ENCODE peak calls at places on chromosomes 1 and 21, in seven cellular contexts. I, H, B, C, Y, F and O are unnamed samples.
A peak's percentile ranks its signal among the peaks of the same experiment; 100 is the strongest.

GRCh38 chr1:205325334-205325884 is 3.9 kb upstream of the NUAK2 start:
- DNase-seq in I (no peak), H (no peak), B (peak; percentile 64), C (no peak), Y (peak; percentile 17), F (peak; percentile 96), O (peak; percentile 66)

GRCh38 chr1:248873409-248873992 is 14.6 kb upstream of the ZNF692 start:
- DNase-seq in I (peak; percentile 90), H (peak; percentile 97), B (no peak), C (peak; percentile 96), Y (peak; percentile 80), F (peak; percentile 99), O (peak; percentile 94)

GRCh38 chr1:119326251-119326650 is 42.3 kb upstream of the HAO2 start:
- DNase-seq in I (no peak), H (no peak), B (no peak), C (no peak), Y (no peak), F (no peak), O (no peak)

GRCh38 chr1:1298861-1299685 is 8.7 kb downstream of the ACAP3 start:
- DNase-seq in I (no peak), H (no peak), B (no peak), C (no peak), Y (peak; percentile 46), F (no peak), O (no peak)

GRCh38 chr1:40722622-40723021 is 31.1 kb downstream of the NFYC start:
- DNase-seq in I (no peak), H (no peak), B (no peak), C (no peak), Y (no peak), F (no peak), O (no peak)

GRCh38 chr21:45859762-45860357 is 121.7 kb upstream of the COL6A1 start:
- DNase-seq in I (no peak), H (no peak), B (no peak), C (peak; percentile 41), Y (no peak), F (no peak), O (no peak)

GRCh38 chr21:36915014-36915700 is 51.3 kb downstream of the HLCS start:
- DNase-seq in I (no peak), H (no peak), B (no peak), C (no peak), Y (no peak), F (no peak), O (no peak)

GRCh38 chr1:177825276-177825903 is 144.5 kb downstream of the SEC16B start:
- DNase-seq in I (no peak), H (no peak), B (no peak), C (no peak), Y (no peak), F (no peak), O (no peak)

GRCh38 chr1:88009916-88010315 is 674.2 kb upstream of the PKN2 start:
- DNase-seq in I (no peak), H (no peak), B (no peak), C (no peak), Y (no peak), F (no peak), O (no peak)

GRCh38 chr1:58911841-58912553 is 128.2 kb upstream of the JUN start:
- DNase-seq in I (no peak), H (no peak), B (no peak), C (no peak), Y (no peak), F (no peak), O (peak; percentile 35)

GRCh38 chr1:24438423-24438901 is 22.9 kb downstream of the NIPAL3 start:
- DNase-seq in I (peak; percentile 68), H (no peak), B (no peak), C (no peak), Y (no peak), F (no peak), O (no peak)

GRCh38 chr1:147492207-147492606 is 49.1 kb upstream of the BCL9 start:
- DNase-seq in I (no peak), H (no peak), B (no peak), C (no peak), Y (no peak), F (no peak), O (peak; percentile 23)

GRCh38 chr1:21260405-21261129 is 29.7 kb downstream of the ECE1 start:
- DNase-seq in I (no peak), H (no peak), B (no peak), C (peak; percentile 75), Y (no peak), F (no peak), O (no peak)

GRCh38 chr1:156773607-156774006 is 6.3 kb downstream of the PRCC start:
- DNase-seq in I (no peak), H (no peak), B (no peak), C (no peak), Y (no peak), F (no peak), O (no peak)

GRCh38 chr1:119136401-119136800 is 4.1 kb downstream of the WARS2 start:
- DNase-seq in I (no peak), H (no peak), B (no peak), C (no peak), Y (no peak), F (no peak), O (no peak)